ENCODE peak calls at places on chromosomes 6 and 20, in seven cellular contexts. V is HCT116, I is H9, G is IMR-90, D is mammary epithelial cell, M is GM23338, J is neural progenitor cell. R is an unnamed sample.

GRCh38 chr6:112203577-112204349 is 50.6 kb downstream of the LAMA4 start:
- DNase-seq in I (no peak), M (no peak), G (peak), V (peak), J (no peak), D (peak), R (peak)

GRCh38 chr20:33450867-33451266 is 7.3 kb upstream of the SNTA1 start:
- DNase-seq in I (no peak), V (peak), J (no peak), G (peak), D (peak), M (no peak), R (no peak)

GRCh38 chr6:20334334-20334733 is 67.3 kb upstream of the E2F3 start:
- DNase-seq in J (no peak), G (no peak), M (peak), V (no peak), D (no peak), I (peak), R (no peak)

GRCh38 chr6:95078457-95078856 is 498.9 kb upstream of the MANEA start:
- DNase-seq in J (no peak), I (no peak), M (peak), D (no peak), V (no peak), G (no peak), R (no peak)

GRCh38 chr6:133630651-133631050 is 258.3 kb upstream of the TCF21 start:
- DNase-seq in J (no peak), V (no peak), G (no peak), I (no peak), M (no peak), D (no peak), R (no peak)

GRCh38 chr6:165081944-165082532 is 227.4 kb downstream of the C6orf118 start:
- DNase-seq in V (no peak), J (no peak), M (no peak), D (no peak), G (no peak), I (no peak), R (no peak)

GRCh38 chr6:134802426-134803058 is 147.4 kb downstream of the ALDH8A1 start:
- DNase-seq in V (no peak), I (no peak), J (no peak), D (peak), G (peak), M (no peak), R (peak)

GRCh38 chr6:121652726-121653623 is 217.5 kb downstream of the GJA1 start:
- DNase-seq in G (peak), M (no peak), V (peak), J (no peak), D (peak), I (no peak), R (no peak)

GRCh38 chr6:99790679-99791078 is 184.0 kb downstream of the PRDM13 start:
- DNase-seq in D (no peak), I (no peak), J (no peak), V (no peak), G (no peak), M (no peak), R (no peak)

GRCh38 chr6:51339108-51339507 is 520.4 kb downstream of the TFAP2B start:
- DNase-seq in I (no peak), J (peak), V (no peak), D (no peak), M (no peak), G (no peak), R (no peak)

GRCh38 chr20:11234181-11234969 is 560.6 kb upstream of the JAG1 start:
- DNase-seq in V (no peak), J (no peak), M (no peak), I (no peak), G (peak), D (no peak), R (no peak)
- H3K4me2 ChIP-seq in V (no peak), J (no peak), M (no peak), I (no peak), G (no peak), D (no peak), R (no peak)

DNA sequence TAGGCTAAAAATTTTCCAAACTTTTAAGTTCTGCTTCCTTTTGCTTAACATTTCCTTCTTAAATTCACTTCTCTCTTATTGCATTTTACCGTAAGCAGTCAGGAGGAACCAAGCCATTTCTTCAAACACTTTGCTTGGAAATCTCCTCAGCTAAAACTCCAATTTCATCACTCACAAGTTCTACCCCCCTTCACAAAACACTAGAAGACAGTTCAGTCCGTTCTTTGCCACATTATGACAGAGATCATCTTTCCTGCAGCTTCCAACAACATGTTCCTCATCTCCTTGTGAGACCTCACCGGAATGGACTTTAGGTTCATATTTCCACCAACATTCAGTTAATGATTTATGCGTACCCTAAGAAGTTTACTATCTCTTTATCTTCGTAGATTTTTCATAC is 79.2 kb upstream of the LY86 start:
- DNase-seq in J (no peak), V (no peak), M (no peak), D (no peak), I (no peak), G (no peak), R (no peak)
- H3K4me2 ChIP-seq in J (no peak), V (no peak), M (no peak), D (no peak), I (no peak), G (no peak), R (no peak)

DNA sequence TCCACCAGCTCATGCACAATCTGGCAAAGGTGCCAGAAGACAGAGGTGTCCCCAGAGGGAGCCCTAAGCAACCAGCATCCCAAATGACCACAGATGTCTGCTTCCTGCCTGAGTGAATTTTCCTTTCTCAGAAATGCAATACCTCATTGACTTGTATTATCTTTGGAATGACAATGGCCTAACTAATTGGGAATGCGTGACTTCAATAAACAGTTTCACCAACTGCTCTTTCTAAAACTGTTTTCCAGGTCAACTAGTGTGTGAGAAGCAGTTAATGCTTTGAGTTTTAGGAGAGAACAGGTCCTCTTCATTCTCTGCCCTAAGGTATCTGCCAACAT is 108.9 kb upstream of the SNX9 start:
- DNase-seq in G (peak), V (no peak), I (no peak), M (no peak), D (no peak), J (no peak), R (no peak)
- H3K4me2 ChIP-seq in G (no peak), V (no peak), I (no peak), M (no peak), D (no peak), J (no peak), R (no peak)

GRCh38 chr6:142713959-142714358 is 231.0 kb downstream of the HIVEP2 start:
- DNase-seq in J (no peak), M (no peak), I (no peak), V (no peak), G (no peak), D (no peak), R (no peak)

GRCh38 chr6:142716097-142716496 is 228.9 kb downstream of the HIVEP2 start:
- DNase-seq in M (peak), J (no peak), G (no peak), V (no peak), D (no peak), I (peak), R (peak)

GRCh38 chr6:142718667-142719191 is 226.2 kb downstream of the HIVEP2 start:
- DNase-seq in J (no peak), I (no peak), D (no peak), M (no peak), G (no peak), V (no peak), R (no peak)

GRCh38 chr6:142714956-142715355 is 230.0 kb downstream of the HIVEP2 start:
- DNase-seq in D (no peak), G (no peak), J (no peak), V (no peak), M (no peak), I (no peak), R (no peak)

GRCh38 chr6:142715386-142715785 is 229.6 kb downstream of the HIVEP2 start:
- DNase-seq in M (no peak), D (no peak), J (no peak), G (no peak), I (no peak), V (no peak), R (no peak)
- H3K4me2 ChIP-seq in M (no peak), D (no peak), J (no peak), G (no peak), I (no peak), V (no peak), R (peak)

GRCh38 chr6:137892271-137892708 is 25.2 kb downstream of the TNFAIP3 start:
- DNase-seq in G (peak), D (peak), V (no peak), J (no peak), I (no peak), M (no peak), R (no peak)

GRCh38 chr6:137894779-137895385 is 27.8 kb downstream of the TNFAIP3 start:
- DNase-seq in I (no peak), G (peak), D (peak), J (no peak), V (no peak), M (no peak), R (no peak)

GRCh38 chr6:137893726-137894125 is 26.7 kb downstream of the TNFAIP3 start:
- DNase-seq in I (no peak), J (no peak), G (no peak), V (no peak), M (no peak), D (peak), R (no peak)

GRCh38 chr6:137900815-137901214 is 33.8 kb downstream of the TNFAIP3 start:
- DNase-seq in G (no peak), V (no peak), J (no peak), D (no peak), I (no peak), M (no peak), R (no peak)

GRCh38 chr6:137896647-137897046 is 29.6 kb downstream of the TNFAIP3 start:
- DNase-seq in D (no peak), G (no peak), V (no peak), J (no peak), M (no peak), I (no peak), R (no peak)
- H3K4me2 ChIP-seq in D (no peak), G (no peak), V (no peak), J (no peak), M (no peak), I (no peak), R (no peak)

GRCh38 chr6:147604373-147604772 is 95.9 kb downstream of the SAMD5 start:
- DNase-seq in J (no peak), G (no peak), M (no peak), I (no peak), D (no peak), V (no peak), R (no peak)
- H3K4me2 ChIP-seq in J (no peak), G (no peak), M (no peak), I (no peak), D (no peak), V (no peak), R (no peak)

GRCh38 chr6:6008648-6009421 is 2.1 kb upstream of the NRN1 start:
- DNase-seq in G (no peak), M (peak), J (peak), V (peak), I (peak), D (peak), R (peak)
- H3K4me2 ChIP-seq in G (peak), M (peak), J (peak), V (peak), I (peak), D (peak), R (peak)

GRCh38 chr6:139534472-139535115 is 160.1 kb upstream of the CITED2 start:
- DNase-seq in V (no peak), M (no peak), D (no peak), G (no peak), I (no peak), J (no peak), R (no peak)

GRCh38 chr6:139533573-139534471 is 159.4 kb upstream of the CITED2 start:
- DNase-seq in V (peak), I (no peak), D (no peak), J (no peak), G (peak), M (no peak), R (no peak)

GRCh38 chr6:139531716-139532115 is 157.3 kb upstream of the CITED2 start:
- DNase-seq in J (no peak), D (no peak), G (no peak), I (no peak), M (no peak), V (no peak), R (no peak)

GRCh38 chr6:139531148-139531547 is 156.7 kb upstream of the CITED2 start:
- DNase-seq in V (no peak), I (no peak), G (peak), M (no peak), J (no peak), D (no peak), R (no peak)

GRCh38 chr6:139533166-139533565 is 158.7 kb upstream of the CITED2 start:
- DNase-seq in J (no peak), I (no peak), M (no peak), V (no peak), G (no peak), D (no peak), R (no peak)
- H3K4me2 ChIP-seq in J (no peak), I (no peak), M (no peak), V (peak), G (no peak), D (peak), R (no peak)

DNA sequence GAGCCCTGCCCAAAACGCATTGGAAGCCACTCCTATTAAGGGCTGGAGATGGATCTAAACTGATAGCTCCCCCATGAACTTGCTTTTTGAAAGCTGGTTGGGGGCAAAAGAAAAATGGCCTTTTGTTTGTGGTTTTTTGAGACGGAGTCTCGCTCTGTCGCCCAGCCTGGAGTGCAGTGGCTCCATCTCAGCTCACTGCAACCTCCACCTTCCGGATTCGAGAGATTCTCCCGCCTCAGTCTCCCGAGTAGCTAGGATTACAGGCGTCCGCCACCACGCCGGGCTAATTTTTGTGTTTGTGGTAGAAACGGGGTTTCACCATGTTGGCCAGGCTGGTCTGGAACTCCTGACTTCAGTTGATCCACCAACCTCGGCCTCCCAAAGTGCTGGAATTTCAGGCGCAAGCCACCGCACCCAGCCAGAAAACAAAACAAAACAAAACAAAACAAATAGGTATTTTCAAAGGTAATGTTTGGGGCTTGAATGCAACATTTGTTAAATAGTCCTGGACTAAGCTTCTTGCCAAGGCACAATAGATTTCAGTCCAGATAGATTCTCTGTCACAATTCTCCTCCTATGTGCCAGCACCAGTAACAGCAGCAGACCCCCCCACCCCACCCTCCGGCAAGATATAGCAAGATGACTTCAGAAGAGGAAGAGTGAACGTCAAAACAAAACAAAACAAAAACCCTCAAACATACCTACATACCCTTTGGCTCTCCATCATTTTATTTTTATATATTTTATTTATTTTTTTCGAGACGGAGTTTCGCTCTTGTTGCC is 26.5 kb upstream of the ABT1 start:
- DNase-seq in G (no peak), M (no peak), D (no peak), J (no peak), V (no peak), I (no peak), R (no peak)
- H3K4me2 ChIP-seq in G (no peak), M (peak), D (no peak), J (no peak), V (peak), I (no peak), R (no peak)

DNA sequence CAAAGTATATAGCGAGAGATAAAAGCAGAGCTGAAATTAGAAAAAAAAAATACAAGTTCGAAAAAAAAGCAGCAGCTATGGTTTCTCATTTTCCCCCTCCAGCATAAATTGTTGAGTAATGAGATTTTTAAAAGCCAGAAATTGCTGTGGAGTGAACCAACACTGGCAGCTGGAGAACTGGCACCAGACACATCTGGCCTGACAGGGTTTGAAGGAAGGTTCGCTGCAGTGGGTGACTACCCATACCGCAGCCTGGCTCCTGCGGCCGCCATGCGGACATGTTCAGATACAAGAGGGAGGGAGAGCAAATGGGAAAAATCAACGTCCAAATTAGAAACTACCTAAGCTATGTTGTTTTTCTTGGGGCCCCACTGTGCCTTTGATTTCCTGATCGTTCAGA is 3.3 kb downstream of the APCDD1L start:
- DNase-seq in M (no peak), I (peak), D (no peak), V (no peak), J (no peak), G (no peak), R (no peak)
- H3K4me2 ChIP-seq in M (no peak), I (no peak), D (no peak), V (no peak), J (no peak), G (no peak), R (no peak)

R was measured in HepG2.